ENCODE peak calls at places on chromosomes 7 and 10, in seven cellular contexts. U is A549, O is IMR-90, K is GM12878, H is HepG2, T is K562, F is H1. W is an unnamed sample. For H3K4me1, the result is how much of the 10 kb centered on the place peaks cover.

GRCh38 chr10:127190427-127190826 is 6.0 kb downstream of the INSYN2A start:
- DNase-seq in U (no peak), F (no peak), H (no peak), K (no peak), O (no peak), T (no peak), W (no peak)

GRCh38 chr7:87310790-87311419 is 34.6 kb upstream of the CROT start:
- DNase-seq in U (no peak), H (peak), F (no peak), K (no peak), O (peak), T (no peak), W (no peak)

GRCh38 chr7:48101352-48101751 is 12.3 kb downstream of the UPP1 start:
- DNase-seq in U (no peak), H (no peak), T (no peak), O (no peak), K (no peak), F (no peak), W (no peak)

GRCh38 chr10:70777063-70777875 is 7.9 kb downstream of the TBATA start:
- DNase-seq in H (no peak), K (no peak), F (no peak), U (no peak), O (no peak), T (no peak), W (no peak)

GRCh38 chr10:92760609-92761008 is 70.9 kb downstream of the HHEX start:
- DNase-seq in H (no peak), T (no peak), U (no peak), F (no peak), O (peak), K (no peak), W (no peak)

GRCh38 chr10:91088300-91089140 is 131.9 kb upstream of the PCGF5 start:
- DNase-seq in H (peak), T (no peak), K (no peak), U (peak), O (peak), F (no peak), W (peak)

GRCh38 chr7:82623812-82624211 is 180.2 kb upstream of the CACNA2D1 start:
- DNase-seq in T (no peak), F (no peak), O (peak), H (no peak), K (no peak), U (no peak), W (no peak)

GRCh38 chr10:17273403-17273802 is 45.4 kb downstream of the VIM start:
- DNase-seq in F (no peak), T (no peak), O (peak), U (no peak), K (no peak), H (no peak), W (peak)

GRCh38 chr10:132681858-132682755 is 103.8 kb downstream of the NKX6-2 start:
- DNase-seq in O (no peak), U (no peak), K (no peak), H (no peak), T (no peak), F (no peak), W (no peak)

GRCh38 chr10:109996766-109997171 is 11.0 kb upstream of the ADD3 start:
- DNase-seq in H (no peak), K (no peak), O (no peak), T (no peak), U (no peak), F (no peak), W (no peak)

GRCh38 chr7:127226685-127227374 is 25.9 kb downstream of the GRM8 start:
- DNase-seq in O (no peak), K (no peak), H (no peak), U (no peak), T (no peak), F (no peak), W (no peak)

GRCh38 chr10:24432478-24433416 is 223.8 kb downstream of the KIAA1217 start:
- DNase-seq in K (no peak), T (no peak), U (no peak), H (peak), F (no peak), O (peak), W (no peak)

GRCh38 chr7:33854951-33855350 is 50.4 kb upstream of the BMPER start:
- DNase-seq in F (no peak), T (no peak), O (peak), K (no peak), U (no peak), H (no peak), W (no peak)

GRCh38 chr10:3887885-3888476 is 103.0 kb upstream of the KLF6 start:
- DNase-seq in K (peak), U (peak), F (peak), O (peak), T (no peak), H (no peak), W (no peak)

GRCh38 chr7:113071465-113071864 is 15.2 kb downstream of the GPR85 start:
- DNase-seq in K (no peak), T (no peak), U (no peak), O (peak), F (no peak), H (no peak), W (no peak)

DNA sequence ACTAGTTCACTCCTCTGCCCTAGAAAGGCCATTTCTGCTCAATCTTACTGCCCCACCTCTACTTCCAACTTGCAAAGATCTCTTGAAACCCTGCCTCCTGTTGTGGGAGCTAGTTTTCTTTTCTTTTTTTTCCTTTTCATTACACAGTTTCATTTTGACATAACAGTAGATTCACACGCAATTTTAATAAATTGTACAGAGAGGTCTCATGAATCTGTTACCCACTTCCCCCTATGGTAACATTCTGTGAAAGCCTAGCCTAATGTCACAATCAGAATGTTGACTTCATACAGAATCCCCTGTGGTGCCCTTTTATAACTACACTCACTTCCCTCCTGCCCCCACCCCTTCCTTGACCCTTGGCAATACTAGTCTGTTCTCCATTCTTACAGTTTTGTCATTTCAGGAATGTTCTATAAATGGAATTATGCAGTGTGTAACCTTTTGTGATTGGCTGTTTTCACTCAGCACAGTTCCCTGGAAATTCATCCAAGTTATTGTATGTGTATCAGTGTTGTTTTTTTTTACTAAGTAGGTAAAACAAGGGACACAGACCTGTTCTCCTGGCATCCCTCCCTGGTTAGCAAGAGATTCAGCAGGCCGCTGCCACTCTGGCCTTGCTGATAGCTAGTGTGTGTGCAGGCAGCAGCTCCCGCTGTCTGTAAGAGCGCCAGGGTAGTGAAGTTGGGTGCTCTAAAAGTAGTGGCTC is 21.5 kb downstream of the CHST3 start:
- DNase-seq in U (no peak), F (no peak), H (no peak), T (no peak), K (peak), O (peak), W (no peak)
- H3K4me1 ChIP-seq in U (under half), F (under half), H (half or more), T (under half), K (under half), O (under half), W (under half)

DNA sequence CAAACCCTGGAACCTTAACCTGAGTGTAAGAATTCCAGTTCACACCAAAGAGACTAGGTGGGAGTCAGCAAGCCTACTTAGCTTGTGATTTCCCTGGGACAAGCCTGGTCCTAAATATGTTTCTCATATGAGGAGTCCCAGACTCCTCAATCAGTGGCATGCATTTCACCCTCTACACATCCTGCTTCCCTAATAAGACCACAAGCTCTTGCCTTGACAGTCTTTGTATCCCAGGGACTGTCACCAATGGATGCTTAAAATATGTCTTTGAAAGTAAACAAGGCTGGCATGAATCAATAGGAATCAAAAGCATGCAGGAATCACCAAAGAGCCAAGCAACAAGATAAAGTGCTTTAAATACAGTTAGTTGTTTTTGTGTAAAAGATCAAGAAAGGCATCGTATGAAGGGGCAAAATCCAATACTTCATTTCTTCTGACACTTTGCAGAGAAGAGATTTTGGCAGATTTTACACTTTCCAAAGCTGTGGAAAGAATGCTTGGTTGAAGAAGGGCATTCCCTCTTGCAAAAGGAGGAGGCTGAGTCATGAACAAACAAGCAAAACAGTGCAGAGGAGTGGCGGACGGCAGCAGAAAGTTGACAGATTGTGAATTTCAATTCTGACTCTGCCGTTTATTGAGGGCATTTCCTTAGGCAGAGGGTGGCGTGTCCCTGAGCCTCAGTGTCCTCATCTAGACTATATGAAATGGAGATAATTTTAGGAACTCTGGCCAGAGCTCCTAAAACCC is 8.5 kb upstream of the NFE2L3 start:
- DNase-seq in O (peak), T (no peak), U (peak), H (no peak), F (no peak), K (no peak), W (no peak)
- TF ChIP-seq RAD21 in O (no peak), T (no peak), U (no peak), H (no peak), F (no peak), K (no peak), W (no peak)

GRCh38 chr10:97711640-97712267 is 1.8 kb upstream of the MARVELD1 start:
- DNase-seq in K (no peak), U (no peak), T (no peak), F (no peak), O (no peak), H (no peak), W (no peak)

GRCh38 chr10:97713828-97714400 is 384 bp downstream of the MARVELD1 start:
- DNase-seq in F (no peak), U (peak), T (peak), H (no peak), O (peak), K (no peak), W (no peak)

GRCh38 chr10:97715259-97715874 is 1.8 kb downstream of the MARVELD1 start:
- DNase-seq in O (no peak), T (no peak), U (no peak), F (no peak), H (no peak), K (no peak), W (no peak)

GRCh38 chr10:97713351-97713827 is at the start of gene MARVELD1:
- DNase-seq in F (no peak), H (no peak), K (no peak), T (peak), U (peak), O (peak), W (no peak)

DNA sequence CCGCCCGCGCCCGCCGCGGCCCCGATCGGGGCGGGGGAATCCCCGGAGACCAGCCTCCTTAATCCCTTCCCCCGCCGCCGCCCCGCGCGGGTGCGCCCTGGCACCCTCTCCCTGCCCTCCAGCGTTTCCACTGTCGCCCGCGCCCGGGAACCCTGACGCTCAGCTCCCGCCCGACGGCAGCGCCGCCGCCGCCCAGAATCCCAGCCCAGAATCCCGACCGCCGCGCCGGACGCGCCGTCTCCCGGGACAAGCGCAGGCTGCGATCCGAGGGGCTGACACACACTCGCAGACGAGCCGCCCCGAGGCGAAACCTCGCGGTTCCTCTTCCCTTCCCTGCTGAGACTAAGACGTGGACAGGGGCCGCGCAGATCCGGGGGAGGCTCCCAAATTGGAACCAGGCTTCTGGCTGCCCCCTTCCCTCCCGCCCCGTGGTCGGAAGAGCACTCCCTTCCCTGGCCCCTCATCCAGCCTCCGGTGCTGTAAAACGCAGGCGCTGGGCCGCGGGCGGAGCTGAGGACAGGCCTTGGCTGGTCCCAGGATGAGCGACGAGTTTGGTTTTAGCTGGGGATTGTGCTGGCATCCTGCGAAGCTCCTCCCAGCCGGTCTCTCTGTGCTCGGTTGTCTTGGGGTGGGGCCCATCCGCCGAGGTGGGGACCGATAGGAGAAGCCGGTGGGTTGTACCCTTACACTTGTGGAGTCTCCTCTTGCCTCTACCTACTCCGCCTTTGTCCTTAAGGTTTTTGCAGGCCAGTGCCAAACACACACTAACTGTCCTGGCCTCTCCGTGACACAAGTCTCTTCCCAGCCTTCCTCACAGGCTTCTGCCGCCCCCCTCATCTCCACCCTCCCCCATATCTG is 1.1 kb downstream of the MARVELD1 start:
- DNase-seq in U (peak), K (no peak), H (no peak), F (no peak), T (peak), O (peak), W (no peak)
- H3K4me1 ChIP-seq in U (under half), K (under half), H (under half), F (under half), T (half or more), O (under half), W (under half)

GRCh38 chr7:42262907-42263466 is 26.0 kb upstream of the GLI3 start:
- DNase-seq in K (no peak), F (no peak), O (peak), T (no peak), U (no peak), H (no peak), W (no peak)
- TF ChIP-seq RAD21 in K (no peak), F (no peak), O (no peak), T (no peak), U (no peak), H (no peak), W (no peak)

GRCh38 chr7:99120916-99121315 is 23.0 kb downstream of the SMURF1 start:
- DNase-seq in F (no peak), O (no peak), T (no peak), K (no peak), H (no peak), U (no peak), W (no peak)
- H3K4me1 ChIP-seq in F (under half), O (under half), T (under half), K (under half), H (under half), U (under half), W (under half)

GRCh38 chr7:120553497-120553896 is 280.5 kb downstream of the KCND2 start:
- DNase-seq in T (no peak), O (no peak), F (no peak), H (no peak), K (no peak), U (no peak), W (no peak)

GRCh38 chr7:120550494-120551048 is 277.6 kb downstream of the KCND2 start:
- DNase-seq in O (no peak), F (no peak), K (no peak), U (no peak), H (no peak), T (no peak), W (no peak)

DNA sequence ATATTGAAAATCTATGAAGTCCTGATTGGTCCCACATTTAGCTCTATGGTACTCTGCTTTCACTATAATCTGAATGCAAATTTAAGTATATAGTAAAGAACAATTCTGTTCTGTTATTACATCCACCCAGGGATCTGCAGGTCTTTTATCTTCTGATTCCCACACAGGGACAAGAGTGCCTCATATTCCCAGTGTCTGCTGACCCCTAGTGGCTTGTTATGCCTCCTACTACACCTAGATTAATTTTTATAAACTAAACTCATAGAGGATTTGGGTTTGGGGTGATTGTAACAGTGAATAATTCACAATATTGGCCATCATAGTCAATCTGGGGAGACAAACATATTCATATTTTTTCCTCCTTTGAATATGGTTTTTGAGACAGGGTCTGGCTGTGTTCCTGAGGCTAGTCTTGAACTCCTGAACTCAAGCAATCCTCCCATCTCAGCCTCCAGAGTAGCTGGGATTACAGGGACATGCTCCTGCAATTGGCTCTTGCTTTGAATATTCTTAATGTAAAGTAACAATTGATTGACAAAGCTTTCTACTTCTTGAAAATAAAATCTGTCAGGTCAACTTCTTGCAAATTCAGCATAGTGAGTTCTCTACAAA is 282.1 kb downstream of the KCND2 start:
- DNase-seq in H (peak), K (peak), T (peak), F (no peak), O (peak), U (peak), W (peak)
- TF ChIP-seq RAD21 in H (no peak), K (peak), T (peak), F (peak), O (peak), U (peak), W (peak)

GRCh38 chr7:7432979-7433378 is 102.7 kb downstream of the COL28A1 start:
- DNase-seq in O (no peak), T (no peak), F (no peak), K (no peak), H (no peak), U (no peak), W (no peak)
- H3K4me1 ChIP-seq in O (under half), T (under half), F (under half), K (under half), H (under half), U (under half), W (under half)

GRCh38 chr10:62559481-62560206 is 185.5 kb downstream of the ZNF365 start:
- DNase-seq in T (no peak), O (no peak), F (no peak), K (no peak), U (no peak), H (no peak), W (no peak)

GRCh38 chr10:62560207-62560819 is 186.1 kb downstream of the ZNF365 start:
- DNase-seq in F (no peak), K (no peak), T (no peak), O (peak), U (no peak), H (no peak), W (no peak)

DNA sequence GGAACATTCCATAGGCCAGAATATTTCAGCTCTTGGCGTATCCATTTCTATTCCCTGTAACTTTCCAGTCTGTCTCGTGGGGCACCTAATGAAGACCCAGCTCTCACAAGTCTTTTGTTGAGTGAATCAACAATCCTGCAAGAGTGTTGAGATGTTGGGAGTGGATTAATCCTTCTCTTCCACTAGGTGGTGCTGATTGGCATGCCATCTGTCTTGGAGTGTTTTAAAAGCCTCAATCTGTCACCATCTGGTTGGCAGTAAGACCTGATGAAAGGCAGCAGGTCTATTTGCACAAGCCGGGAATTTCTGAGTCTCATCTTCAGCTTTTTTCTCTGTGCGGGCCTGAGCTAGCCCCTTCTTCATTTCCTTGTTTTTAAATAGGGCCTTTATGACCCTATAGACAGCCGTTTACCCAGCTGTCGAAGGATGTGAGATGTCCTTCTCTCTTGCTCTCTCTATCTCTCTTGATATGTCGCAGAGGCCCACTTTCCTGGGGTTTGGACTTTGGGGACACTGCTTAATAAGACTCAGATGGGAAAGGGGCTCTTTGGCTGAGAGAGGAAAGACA is 180.5 kb downstream of the ZNF365 start:
- DNase-seq in O (peak), H (peak), K (no peak), F (no peak), U (no peak), T (peak), W (peak)
- TF ChIP-seq RAD21 in O (peak), H (no peak), K (peak), F (peak), U (peak), T (peak), W (peak)

GRCh38 chr7:38858281-38858884 is 50.6 kb downstream of the VPS41 start:
- DNase-seq in O (peak), T (no peak), K (no peak), U (no peak), F (no peak), H (no peak), W (no peak)
- H3K4me1 ChIP-seq in O (under half), T (under half), K (under half), U (under half), F (under half), H (under half), W (under half)

W was measured in HCT116.